ENCODE peak calls at places on chromosomes 6 and 20, in seven cellular contexts. M is omental fat pad, P is spleen, Y is lower lobe of right lung, H is fibroblast of pulmonary artery, Q is cardiac muscle cell, Z is tibial artery. I is an unnamed sample.

GRCh38 chr20:32780749-32781402 is 18.7 kb downstream of the DNMT3B start:
- DNase-seq in Y (no peak), Q (no peak), H (no peak), Z (no peak), M (no peak), P (no peak), I (no peak)

GRCh38 chr6:4308354-4308753 is 173.0 kb upstream of the ECI2 start:
- DNase-seq in Z (no peak), P (no peak), Q (no peak), H (no peak), Y (no peak), M (no peak), I (no peak)

GRCh38 chr20:1322511-1323245 is 6.3 kb downstream of the SDCBP2 start:
- DNase-seq in Z (no peak), M (no peak), Q (peak; percentile 96), Y (no peak), H (peak; percentile 99), P (peak; percentile 70), I (no peak)

GRCh38 chr6:94377835-94378234 is 958.5 kb upstream of the EPHA7 start:
- DNase-seq in P (no peak), Z (no peak), Y (no peak), M (no peak), Q (no peak), H (no peak), I (no peak)

GRCh38 chr20:21615617-21616080 is 89.8 kb upstream of the PAX1 start:
- DNase-seq in H (peak; percentile 50), P (no peak), Y (peak; percentile 55), M (no peak), Z (no peak), Q (peak; percentile 40), I (peak; percentile 86)

GRCh38 chr20:8021541-8022269 is 2.1 kb upstream of the TMX4 start:
- DNase-seq in Y (no peak), P (no peak), Z (no peak), Q (peak; percentile 13), H (no peak), M (no peak), I (peak; percentile 22)

GRCh38 chr6:131054392-131055250 is 8.4 kb downstream of the EPB41L2 start:
- DNase-seq in P (no peak), M (no peak), Q (no peak), H (no peak), Y (no peak), Z (no peak), I (no peak)

GRCh38 chr6:101543796-101544195 is 150.3 kb downstream of the GRIK2 start:
- DNase-seq in Q (no peak), P (no peak), Y (no peak), M (no peak), H (no peak), Z (no peak), I (no peak)

GRCh38 chr6:99026135-99026534 is 78.4 kb upstream of the FBXL4 start:
- DNase-seq in Q (no peak), P (no peak), Z (no peak), H (no peak), M (no peak), Y (no peak), I (no peak)

DNA sequence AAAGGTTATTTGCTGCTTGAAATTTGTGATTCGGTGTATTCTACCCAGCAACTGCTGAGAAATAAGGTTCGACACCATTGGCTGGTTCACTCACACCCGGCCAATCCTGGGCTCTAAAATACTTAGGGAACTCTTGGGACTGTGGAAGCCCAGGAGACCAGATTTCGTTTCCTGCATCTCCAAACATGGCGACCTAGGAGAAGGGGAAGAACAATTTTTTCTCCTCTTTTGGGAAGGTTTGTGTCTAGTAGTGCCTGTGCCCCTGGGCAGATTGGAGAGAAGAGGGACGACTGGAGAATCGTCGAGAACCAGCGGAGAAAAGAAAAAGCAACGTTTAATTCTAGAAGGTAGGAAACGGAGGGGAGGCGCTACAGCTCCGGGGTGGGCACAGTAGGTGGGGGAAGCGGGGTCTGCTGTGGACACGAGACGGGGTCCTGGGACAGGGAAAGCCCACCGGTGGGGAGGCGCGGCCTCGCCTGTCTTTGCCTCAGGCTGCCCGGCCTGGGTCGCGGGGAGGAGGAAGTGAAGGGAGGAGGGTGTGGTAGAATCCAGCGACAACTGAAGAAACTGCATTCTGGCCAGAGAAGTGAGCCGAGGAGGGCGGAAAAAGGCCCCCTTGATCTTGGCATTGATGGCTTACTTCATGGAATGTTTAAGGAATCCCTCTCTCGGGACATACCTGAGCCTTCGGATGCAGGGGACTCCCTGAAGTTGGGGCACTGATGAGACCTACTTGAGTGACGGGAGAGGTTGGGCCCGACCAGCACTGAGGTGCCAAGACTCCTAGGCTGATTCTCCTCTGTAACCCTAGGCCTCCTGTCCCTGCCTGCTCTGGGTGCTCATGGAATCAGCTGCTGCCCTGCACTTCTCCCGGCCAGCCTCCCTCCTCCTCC is at the start of gene BTN2A1:
- DNase-seq in M (peak; percentile 33), H (peak; percentile 96), Q (peak; percentile 94), P (peak; percentile 95), Z (peak; percentile 87), Y (peak; percentile 76), I (peak; percentile 68)
- TF ChIP-seq CTCF in M (no peak), H (no peak), Q (no peak), P (no peak), Z (no peak), Y (no peak), I (no peak)

GRCh38 chr6:28981391-28981832 is 23.7 kb downstream of the ZNF311 start:
- DNase-seq in M (no peak), H (peak; percentile 80), Q (peak; percentile 73), Z (no peak), P (peak; percentile 76), Y (no peak), I (peak; percentile 65)
- TF ChIP-seq CTCF in M (no peak), H (no peak), Q (no peak), Z (no peak), P (no peak), Y (no peak), I (peak; percentile 34)

GRCh38 chr6:50025258-50025657 is 3.5 kb upstream of the DEFB110 start:
- DNase-seq in H (no peak), M (no peak), Z (no peak), Q (no peak), Y (no peak), P (no peak), I (no peak)

GRCh38 chr6:50030350-50030749 is 8.6 kb upstream of the DEFB110 start:
- DNase-seq in Z (no peak), H (no peak), P (peak; percentile 49), Y (peak; percentile 28), Q (no peak), M (no peak), I (no peak)

GRCh38 chr6:50030777-50031562 is 9.2 kb upstream of the DEFB110 start:
- DNase-seq in P (no peak), M (no peak), Z (no peak), H (no peak), Q (no peak), Y (no peak), I (peak; percentile 66)
- TF ChIP-seq CTCF in P (no peak), M (no peak), Z (no peak), H (no peak), Q (no peak), Y (no peak), I (peak; percentile 61)

GRCh38 chr20:46544576-46544975 is 5.9 kb downstream of the OCSTAMP start:
- DNase-seq in Q (peak; percentile 38), M (no peak), Y (no peak), Z (no peak), H (peak; percentile 17), P (no peak), I (no peak)
- TF ChIP-seq CTCF in Q (no peak), M (no peak), Y (no peak), Z (no peak), H (no peak), P (no peak), I (no peak)

GRCh38 chr6:109059591-109060021 is 35.0 kb downstream of the SESN1 start:
- DNase-seq in P (no peak), Z (no peak), Y (no peak), M (no peak), H (peak; percentile 87), Q (peak; percentile 72), I (no peak)
- TF ChIP-seq CTCF in P (no peak), Z (no peak), Y (peak; percentile 22), M (no peak), H (no peak), Q (peak; percentile 18), I (no peak)

DNA sequence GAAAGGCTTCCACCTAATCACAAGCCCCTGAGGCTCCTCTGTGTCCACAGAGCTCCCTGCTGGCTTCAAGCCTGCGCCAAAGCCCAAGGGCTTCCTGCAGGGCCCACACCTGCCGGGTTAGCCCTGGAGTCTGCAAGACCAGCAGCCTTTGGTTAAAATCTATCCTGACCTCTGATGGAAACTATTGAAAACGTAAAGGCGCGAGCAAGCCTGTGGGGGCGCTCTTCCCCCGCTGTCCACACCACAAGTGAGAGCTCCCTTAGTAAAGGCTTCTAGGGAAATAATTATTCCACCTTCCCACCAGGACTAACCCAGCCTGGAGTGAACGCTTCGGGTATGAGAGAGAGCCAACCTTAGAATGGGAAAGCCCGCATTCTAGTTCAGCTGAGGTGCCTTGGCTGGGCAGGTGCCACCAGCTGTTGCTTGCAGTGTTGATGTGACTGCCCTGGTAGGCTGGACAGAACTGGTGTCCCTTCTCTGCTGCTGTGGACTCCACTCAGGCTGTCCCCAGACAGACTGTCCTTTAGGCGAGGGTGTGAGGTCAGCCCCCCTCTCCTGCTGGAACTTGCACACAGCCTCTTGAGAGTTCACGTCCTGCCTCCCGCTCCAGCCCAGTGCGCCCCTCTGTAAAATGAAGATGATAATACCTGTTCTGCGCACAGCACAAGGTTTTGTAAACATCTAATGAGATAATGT is 68.7 kb downstream of the SYTL3 start:
- DNase-seq in Y (no peak), Z (no peak), P (peak; percentile 63), Q (peak; percentile 53), M (no peak), H (peak; percentile 43), I (peak; percentile 72)
- TF ChIP-seq CTCF in Y (peak; percentile 47), Z (peak; percentile 31), P (peak; percentile 32), Q (peak; percentile 79), M (no peak), H (peak; percentile 62), I (peak; percentile 90)

DNA sequence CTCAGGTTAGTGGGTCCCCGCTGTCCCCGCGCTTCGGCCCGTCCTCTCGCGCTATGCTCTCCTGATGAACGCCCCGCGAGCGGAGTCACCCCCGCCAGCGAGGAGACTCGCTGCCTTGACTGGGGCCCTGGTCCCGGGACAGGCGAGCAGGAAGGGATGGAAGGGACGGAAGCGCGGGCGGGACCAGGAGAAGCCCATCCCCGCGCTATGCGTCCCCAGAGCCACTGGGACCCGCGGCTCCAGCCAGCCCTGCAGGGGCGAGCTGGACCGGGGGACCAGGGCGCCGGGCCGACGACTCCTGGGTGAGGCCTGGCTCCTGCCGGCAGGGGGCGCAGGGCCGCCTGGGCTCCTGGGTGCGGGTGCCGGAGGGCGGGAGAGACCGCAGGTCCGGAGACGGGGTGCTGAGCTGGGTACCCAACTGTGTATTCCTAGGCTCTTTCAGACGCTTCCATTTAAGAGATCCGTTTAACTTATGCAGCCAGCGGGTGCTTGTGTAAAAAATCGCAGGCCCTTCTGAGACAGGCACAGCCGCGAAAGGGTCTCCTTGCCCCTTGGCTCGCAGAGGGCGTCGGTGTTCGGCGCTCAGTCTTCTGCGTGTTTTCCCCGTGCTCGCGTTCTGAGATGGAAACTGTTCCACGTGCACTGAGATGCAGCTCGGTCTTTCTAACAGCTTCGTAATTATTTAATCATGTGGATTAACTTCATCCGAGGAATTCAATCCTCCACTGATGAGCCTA is 580 bp upstream of the SYCP2 start:
- DNase-seq in P (peak; percentile 95), H (peak; percentile 64), M (peak; percentile 57), Q (peak; percentile 76), Z (peak; percentile 68), Y (peak; percentile 88), I (peak; percentile 86)
- TF ChIP-seq CTCF in P (peak; percentile 95), H (peak; percentile 59), M (no peak), Q (peak; percentile 96), Z (peak; percentile 97), Y (peak; percentile 99), I (peak; percentile 99)